ENCODE peak calls at places on chromosomes 13 and 19, in six cellular contexts. P, G, C, N, B and S are unnamed samples. For H3K4me1, the result is how much of the 10 kb centered on the place peaks cover.

GRCh38 chr13:110705356-110705825 is 525 bp downstream of the CARS2 start:
- DNase-seq in P (no peak), B (no peak), G (no peak), C (no peak), N (no peak), S (no peak)

GRCh38 chr19:44807652-44808462 is 1.0 kb upstream of the BCAM start:
- DNase-seq in G (peak), P (no peak), N (peak), B (peak), C (no peak), S (peak)

GRCh38 chr13:45674908-45675307 is 27.2 kb upstream of the CBY2 start:
- DNase-seq in C (no peak), G (no peak), B (no peak), P (no peak), N (no peak), S (peak)

GRCh38 chr13:112943309-112944125 is 25.5 kb upstream of the MCF2L start:
- DNase-seq in G (peak), N (peak), B (peak), C (peak), P (no peak), S (peak)

GRCh38 chr13:20131057-20131832 is 29.6 kb downstream of the GJA3 start:
- DNase-seq in G (no peak), C (no peak), P (no peak), N (peak), B (no peak), S (no peak)

GRCh38 chr13:79837741-79838450 is 356.9 kb downstream of the NDFIP2 start:
- DNase-seq in P (no peak), C (no peak), N (no peak), G (no peak), B (no peak), S (no peak)

GRCh38 chr13:46831588-46832194 is 34.7 kb upstream of the ESD start:
- DNase-seq in B (no peak), P (no peak), G (peak), N (no peak), C (peak), S (no peak)

GRCh38 chr13:44967656-44968451 is 21.4 kb downstream of the NUFIP1 start:
- DNase-seq in G (peak), B (no peak), P (no peak), C (no peak), N (no peak), S (no peak)

GRCh38 chr19:35744335-35744687 is 907 bp downstream of the U2AF1L4 start:
- DNase-seq in C (no peak), P (no peak), N (no peak), B (no peak), G (no peak), S (no peak)

GRCh38 chr13:66313408-66313807 is 916.7 kb downstream of the PCDH9 start:
- DNase-seq in G (no peak), P (no peak), C (no peak), B (no peak), N (no peak), S (no peak)

GRCh38 chr19:5395996-5396939 is 55.7 kb upstream of the PTPRS start:
- DNase-seq in C (no peak), N (no peak), P (no peak), B (no peak), G (no peak), S (no peak)

GRCh38 chr19:5395541-5395940 is 54.9 kb upstream of the PTPRS start:
- DNase-seq in B (no peak), N (no peak), P (no peak), G (no peak), C (no peak), S (no peak)

GRCh38 chr19:5396963-5397362 is 56.4 kb upstream of the PTPRS start:
- DNase-seq in P (no peak), N (no peak), C (no peak), B (no peak), G (no peak), S (no peak)

GRCh38 chr19:5398693-5399057 is 56.5 kb upstream of the ZNRF4 start:
- DNase-seq in N (no peak), P (no peak), C (no peak), G (no peak), B (no peak), S (no peak)

DNA sequence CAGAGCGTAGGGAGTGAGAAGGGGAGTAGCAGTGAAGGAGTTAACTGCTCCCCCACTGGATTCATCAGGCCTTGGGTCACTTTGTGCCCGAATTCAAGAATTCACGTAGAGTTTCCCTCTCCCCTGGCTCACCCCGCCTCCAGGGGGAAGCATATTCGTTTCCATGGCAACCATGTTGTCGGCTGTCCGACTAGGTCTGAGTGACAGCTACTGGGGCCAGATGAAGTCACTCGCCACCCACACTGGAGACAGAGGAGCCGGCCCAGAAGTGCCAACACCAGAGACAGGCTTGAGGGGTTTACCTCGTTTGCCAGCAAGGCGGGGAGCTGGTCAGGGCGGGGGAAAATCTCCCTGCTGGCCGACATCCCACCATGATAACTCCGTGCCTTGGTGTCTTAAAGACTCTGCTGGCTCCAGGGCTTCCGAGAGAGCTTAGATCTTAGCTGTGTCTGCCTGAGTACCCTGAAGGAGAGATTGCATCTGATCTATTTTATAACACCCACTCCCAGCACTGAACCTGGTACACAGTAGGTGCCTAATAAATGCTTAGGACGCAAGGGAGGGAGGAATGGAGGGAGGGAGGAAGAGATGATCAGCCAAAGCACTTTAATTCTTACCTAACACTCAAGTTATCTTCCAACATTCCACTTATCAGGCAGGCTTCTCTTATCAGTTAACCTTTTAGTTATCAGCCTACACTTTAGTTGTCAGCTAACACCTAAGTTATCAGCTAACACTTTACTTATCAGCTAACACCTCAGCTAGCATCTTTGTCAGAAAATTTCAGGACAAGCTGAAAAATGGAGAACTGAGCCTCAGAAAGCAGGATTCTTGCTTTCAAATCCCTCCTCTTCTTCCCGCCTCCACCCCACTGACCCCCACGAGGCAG is 57.2 kb upstream of the ZNRF4 start:
- DNase-seq in C (no peak), P (no peak), N (no peak), G (no peak), B (no peak), S (no peak)
- H3K4me1 ChIP-seq in C (under half), P (under half), N (under half), G (under half), B (under half), S (under half)

GRCh38 chr13:98171806-98172569 is 5.1 kb downstream of the RNF113B start:
- DNase-seq in G (no peak), B (no peak), N (no peak), C (peak), P (no peak), S (no peak)
- H3K4me3 ChIP-seq in G (no peak), B (no peak), N (no peak), C (no peak), P (no peak), S (no peak)

GRCh38 chr19:19387108-19387507 is 18.4 kb upstream of the GATAD2A start:
- DNase-seq in P (no peak), C (no peak), G (no peak), N (no peak), B (no peak), S (no peak)

GRCh38 chr19:19386373-19386869 is 19.1 kb upstream of the GATAD2A start:
- DNase-seq in N (no peak), C (no peak), P (peak), B (no peak), G (no peak), S (no peak)

GRCh38 chr19:19385131-19385899 is 20.2 kb upstream of the GATAD2A start:
- DNase-seq in B (peak), P (peak), G (peak), C (peak), N (peak), S (peak)

GRCh38 chr19:19385900-19386339 is 19.6 kb upstream of the GATAD2A start:
- DNase-seq in B (peak), G (no peak), P (peak), C (no peak), N (no peak), S (peak)

DNA sequence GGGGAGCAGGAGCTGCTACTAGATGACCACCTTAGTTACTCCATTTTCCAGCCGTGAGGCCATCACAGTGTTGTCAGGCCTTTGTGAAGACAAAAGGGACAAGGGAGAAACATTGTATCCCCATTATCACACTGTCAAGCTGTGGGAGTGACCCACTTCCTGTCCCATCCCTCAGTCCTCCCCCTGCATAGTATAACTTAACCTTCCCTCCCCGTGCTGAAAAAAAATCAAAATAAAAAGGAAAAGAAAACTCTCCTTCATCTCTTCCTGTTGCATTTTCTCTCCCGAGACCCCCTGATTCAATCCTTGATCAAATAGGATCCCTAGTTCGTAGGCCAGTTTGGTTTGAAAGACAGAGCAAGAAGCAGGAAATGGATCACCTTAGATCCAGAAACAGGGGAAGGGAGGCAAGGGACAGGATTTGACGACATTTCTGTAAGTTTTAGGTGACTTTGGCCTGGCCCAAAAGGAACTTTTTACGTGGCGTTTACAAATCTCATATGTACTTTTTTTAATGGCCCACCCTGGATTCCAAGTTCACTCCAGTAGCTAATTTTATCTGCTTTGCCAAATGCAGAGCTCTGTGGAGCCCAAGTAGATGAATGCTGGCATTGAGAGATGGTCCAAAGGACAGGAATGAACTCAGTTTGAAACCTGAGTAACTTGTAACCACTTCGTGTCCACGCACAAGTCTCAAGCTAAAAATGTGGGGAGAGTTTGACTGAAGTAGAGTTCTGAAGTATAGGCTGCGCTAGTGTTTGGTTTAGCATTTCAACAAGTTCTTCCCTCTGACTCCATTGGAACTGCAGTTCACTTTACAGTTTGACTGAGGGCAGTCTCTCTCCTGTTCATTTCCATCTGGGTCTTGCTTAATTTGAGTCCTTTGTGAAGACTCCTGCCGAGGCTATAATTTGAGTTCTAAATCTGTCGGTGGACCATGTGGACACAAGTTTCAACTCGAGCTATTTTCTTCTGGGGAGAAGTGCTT is 16.6 kb upstream of the GATAD2A start:
- DNase-seq in N (no peak), C (peak), B (no peak), P (no peak), G (no peak), S (no peak)
- H3K4me1 ChIP-seq in N (under half), C (under half), B (under half), P (under half), G (under half), S (under half)

GRCh38 chr19:1063909-1064660 is 2.9 kb upstream of the ARHGAP45 start:
- DNase-seq in C (no peak), N (no peak), G (no peak), P (peak), B (no peak), S (no peak)
- H3K4me3 ChIP-seq in C (no peak), N (no peak), G (no peak), P (no peak), B (no peak), S (no peak)

DNA sequence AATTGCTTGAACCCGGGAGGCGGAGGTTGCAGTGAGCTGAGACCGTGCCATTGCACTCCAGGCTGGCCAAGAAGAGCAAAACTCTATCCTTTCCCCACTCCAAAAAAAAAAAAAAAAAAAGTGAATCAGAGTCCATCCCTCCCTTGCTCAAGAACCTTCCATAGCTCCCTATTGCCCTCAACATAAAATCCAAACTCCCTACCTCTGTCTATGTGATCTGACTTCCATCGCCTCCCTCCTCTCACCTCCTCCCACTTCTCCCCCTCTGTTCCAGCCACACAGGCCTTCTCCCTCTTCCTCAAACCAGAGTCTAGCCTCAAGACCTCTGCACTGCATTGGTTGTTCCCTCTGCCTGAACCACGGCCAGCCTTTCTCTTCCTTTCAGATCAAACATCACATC is 10.0 kb upstream of the TLE2 start:
- DNase-seq in G (no peak), N (no peak), P (no peak), C (no peak), B (no peak), S (no peak)
- H3K4me1 ChIP-seq in G (under half), N (under half), P (under half), C (under half), B (under half), S (under half)

DNA sequence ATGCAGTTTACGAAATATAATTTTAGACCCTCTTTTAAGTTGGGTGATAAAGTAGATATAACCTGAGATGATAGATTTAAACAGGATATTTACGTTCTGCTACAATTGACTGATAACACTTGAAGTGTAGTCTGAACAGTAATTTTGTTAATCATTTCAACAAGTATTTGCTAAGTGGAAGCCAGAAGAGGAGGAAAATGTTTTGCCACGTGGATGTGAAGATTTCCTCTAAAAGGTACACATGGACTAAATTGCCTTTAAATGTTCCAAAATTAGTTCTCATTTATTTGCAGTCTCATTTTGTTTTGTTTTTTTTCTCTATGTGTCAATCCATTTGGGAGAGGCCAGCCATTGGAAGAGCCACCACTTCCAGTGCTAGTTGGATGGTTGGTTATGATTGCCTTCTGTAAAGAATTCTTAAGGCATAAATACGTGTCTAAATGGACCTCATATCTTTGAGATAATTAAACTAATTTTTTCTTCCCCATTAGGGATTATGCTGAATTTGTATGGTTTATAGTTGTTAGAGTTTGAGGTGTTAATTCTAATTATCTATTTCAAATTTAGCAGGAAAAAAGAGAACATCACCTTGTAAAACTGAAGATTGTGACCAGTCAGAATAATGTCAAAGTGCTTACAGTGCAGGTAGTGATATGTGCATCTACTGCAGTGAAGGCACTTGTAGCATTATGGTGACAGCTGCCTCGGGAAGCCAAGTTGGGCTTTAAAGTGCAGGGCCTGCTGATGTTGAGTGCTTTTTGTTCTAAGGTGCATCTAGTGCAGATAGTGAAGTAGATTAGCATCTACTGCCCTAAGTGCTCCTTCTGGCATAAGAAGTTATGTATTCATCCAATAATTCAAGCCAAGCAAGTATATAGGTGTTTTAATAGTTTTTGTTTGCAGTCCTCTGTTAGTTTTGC is 2.8 kb downstream of the MIR17HG start:
- DNase-seq in N (no peak), P (no peak), B (no peak), C (no peak), G (no peak), S (no peak)
- H3K4me3 ChIP-seq in N (peak), P (no peak), B (peak), C (no peak), G (no peak), S (peak)

GRCh38 chr13:54194233-54195024 is 1165.8 kb downstream of the OLFM4 start:
- DNase-seq in N (no peak), G (no peak), C (no peak), P (no peak), B (no peak), S (peak)

GRCh38 chr13:54198911-54199310 is 1170.3 kb downstream of the OLFM4 start:
- DNase-seq in C (no peak), N (no peak), P (no peak), B (no peak), G (no peak), S (no peak)

GRCh38 chr13:54196684-54197083 is 1168.1 kb downstream of the OLFM4 start:
- DNase-seq in G (no peak), B (no peak), P (no peak), N (no peak), C (no peak), S (no peak)
- H3K4me1 ChIP-seq in G (under half), B (under half), P (under half), N (under half), C (under half), S (under half)

GRCh38 chr13:100563779-100564178 is 24.8 kb downstream of the GGACT start:
- DNase-seq in G (no peak), C (no peak), P (no peak), B (no peak), N (no peak), S (no peak)

GRCh38 chr13:100561599-100562204 is 26.9 kb downstream of the GGACT start:
- DNase-seq in G (peak), C (no peak), P (no peak), B (no peak), N (no peak), S (no peak)

GRCh38 chr13:100566543-100566942 is 22.0 kb downstream of the GGACT start:
- DNase-seq in C (no peak), G (peak), N (no peak), P (no peak), B (no peak), S (no peak)

GRCh38 chr13:100565291-100565690 is 23.3 kb downstream of the GGACT start:
- DNase-seq in B (no peak), P (no peak), C (no peak), N (no peak), G (no peak), S (no peak)

DNA sequence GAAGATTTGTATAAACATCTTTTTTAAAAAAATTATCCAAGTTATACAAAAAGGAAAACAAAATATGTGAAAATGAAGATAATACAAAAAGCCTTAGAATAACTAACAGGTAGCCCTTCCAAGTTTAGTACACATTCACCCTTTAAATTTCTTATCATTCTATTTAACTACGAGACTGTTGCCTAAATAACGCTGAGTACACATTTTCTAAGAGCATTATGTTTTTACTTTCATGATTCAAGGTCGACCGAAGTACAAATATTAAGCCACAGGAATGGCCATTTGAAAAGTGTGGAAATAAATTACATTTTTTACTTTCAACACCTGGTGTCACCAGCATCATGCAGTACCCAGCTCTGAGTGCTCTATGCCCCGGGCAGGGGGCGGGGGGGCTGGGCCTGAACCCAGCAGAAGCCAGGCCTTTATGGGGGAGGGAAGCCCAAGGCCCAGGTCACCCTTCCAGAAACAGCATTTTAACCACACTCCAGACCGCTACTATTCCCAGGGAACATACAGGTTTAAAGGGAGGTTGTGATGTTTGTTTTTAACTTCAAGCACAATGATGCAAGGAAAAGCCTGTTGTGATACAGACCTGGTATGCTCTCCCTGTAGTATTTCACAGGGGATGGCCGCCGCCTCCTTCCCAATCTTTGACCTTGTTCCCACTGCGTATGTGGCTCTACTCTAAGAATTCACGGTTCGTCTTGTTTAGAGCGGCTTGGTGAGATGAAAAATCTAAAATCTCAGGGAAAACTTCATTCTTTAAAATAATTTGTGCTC is 24.0 kb downstream of the GGACT start:
- DNase-seq in B (no peak), G (no peak), N (no peak), P (no peak), C (no peak), S (no peak)
- H3K4me3 ChIP-seq in B (no peak), G (no peak), N (no peak), P (no peak), C (no peak), S (no peak)

GRCh38 chr13:99208185-99208584 is 7.5 kb downstream of the UBAC2 start:
- DNase-seq in G (no peak), B (no peak), C (no peak), P (no peak), N (no peak), S (no peak)
- H3K4me1 ChIP-seq in G (under half), B (under half), C (under half), P (under half), N (under half), S (under half)